ENCODE peak calls at places on chromosomes 5 and 9, in nine cellular contexts. One of them, this sample, is unnamed.

GRCh38 chr5:57735754-57736153 is 253.1 kb upstream of the ACTBL2 start:
- DNase-seq in right lobe of liver: no peak
- DNase-seq in cardiac fibroblast: peak
- DNase-seq in activated CD8-positive, alpha-beta T cell treated with anti-CD3 and anti-CD28 coated beads for 36 hours: no peak
- DNase-seq in heart right ventricle: no peak
- DNase-seq in Caco-2: no peak
- DNase-seq in gastrocnemius medialis: no peak
- DNase-seq in adrenal gland: no peak
- DNase-seq in PC-3: peak
- DNase-seq in this sample: no peak

GRCh38 chr5:88085462-88085861 is 183.2 kb downstream of the TMEM161B start:
- DNase-seq in right lobe of liver: no peak
- DNase-seq in cardiac fibroblast: no peak
- DNase-seq in activated CD8-positive, alpha-beta T cell treated with anti-CD3 and anti-CD28 coated beads for 36 hours: no peak
- DNase-seq in heart right ventricle: no peak
- DNase-seq in Caco-2: no peak
- DNase-seq in gastrocnemius medialis: no peak
- DNase-seq in adrenal gland: no peak
- DNase-seq in PC-3: no peak
- DNase-seq in this sample: no peak

GRCh38 chr5:173472164-173472563 is 143.9 kb upstream of the STC2 start:
- DNase-seq in right lobe of liver: no peak
- DNase-seq in cardiac fibroblast: peak
- DNase-seq in activated CD8-positive, alpha-beta T cell treated with anti-CD3 and anti-CD28 coated beads for 36 hours: no peak
- DNase-seq in heart right ventricle: no peak
- DNase-seq in Caco-2: no peak
- DNase-seq in gastrocnemius medialis: peak
- DNase-seq in adrenal gland: peak
- DNase-seq in PC-3: peak
- DNase-seq in this sample: no peak

GRCh38 chr9:135010363-135010860 is 77.1 kb upstream of the OLFM1 start:
- DNase-seq in right lobe of liver: no peak
- DNase-seq in cardiac fibroblast: no peak
- DNase-seq in activated CD8-positive, alpha-beta T cell treated with anti-CD3 and anti-CD28 coated beads for 36 hours: no peak
- DNase-seq in heart right ventricle: no peak
- DNase-seq in Caco-2: no peak
- DNase-seq in gastrocnemius medialis: no peak
- DNase-seq in adrenal gland: no peak
- DNase-seq in PC-3: no peak
- DNase-seq in this sample: no peak

GRCh38 chr5:83474986-83475385 is 3.4 kb downstream of the VCAN start:
- DNase-seq in right lobe of liver: no peak
- DNase-seq in cardiac fibroblast: no peak
- DNase-seq in activated CD8-positive, alpha-beta T cell treated with anti-CD3 and anti-CD28 coated beads for 36 hours: no peak
- DNase-seq in heart right ventricle: no peak
- DNase-seq in Caco-2: no peak
- DNase-seq in gastrocnemius medialis: no peak
- DNase-seq in adrenal gland: no peak
- DNase-seq in PC-3: peak
- DNase-seq in this sample: no peak

GRCh38 chr5:179834120-179834519 is 13.4 kb downstream of the SQSTM1 start:
- DNase-seq in right lobe of liver: no peak
- DNase-seq in cardiac fibroblast: no peak
- DNase-seq in activated CD8-positive, alpha-beta T cell treated with anti-CD3 and anti-CD28 coated beads for 36 hours: no peak
- DNase-seq in heart right ventricle: no peak
- DNase-seq in Caco-2: no peak
- DNase-seq in gastrocnemius medialis: no peak
- DNase-seq in adrenal gland: no peak
- DNase-seq in PC-3: no peak
- DNase-seq in this sample: no peak

GRCh38 chr9:7879551-7880245 is 80.1 kb upstream of the DMAC1 start:
- DNase-seq in right lobe of liver: no peak
- DNase-seq in cardiac fibroblast: no peak
- DNase-seq in activated CD8-positive, alpha-beta T cell treated with anti-CD3 and anti-CD28 coated beads for 36 hours: peak
- DNase-seq in heart right ventricle: no peak
- DNase-seq in Caco-2: no peak
- DNase-seq in gastrocnemius medialis: no peak
- DNase-seq in adrenal gland: no peak
- DNase-seq in PC-3: no peak
- DNase-seq in this sample: no peak

GRCh38 chr5:157387683-157388093 is 72.3 kb upstream of the NIPAL4 start:
- DNase-seq in right lobe of liver: no peak
- DNase-seq in cardiac fibroblast: peak
- DNase-seq in activated CD8-positive, alpha-beta T cell treated with anti-CD3 and anti-CD28 coated beads for 36 hours: no peak
- DNase-seq in heart right ventricle: no peak
- DNase-seq in Caco-2: no peak
- DNase-seq in gastrocnemius medialis: peak
- DNase-seq in adrenal gland: peak
- DNase-seq in PC-3: peak
- DNase-seq in this sample: no peak

GRCh38 chr5:69083412-69083811 is 10.4 kb upstream of the SLC30A5 start:
- DNase-seq in right lobe of liver: no peak
- DNase-seq in cardiac fibroblast: peak
- DNase-seq in activated CD8-positive, alpha-beta T cell treated with anti-CD3 and anti-CD28 coated beads for 36 hours: no peak
- DNase-seq in heart right ventricle: no peak
- DNase-seq in Caco-2: peak
- DNase-seq in gastrocnemius medialis: no peak
- DNase-seq in adrenal gland: no peak
- DNase-seq in PC-3: peak
- DNase-seq in this sample: no peak

GRCh38 chr5:135977375-135977928 is 22.7 kb upstream of the LECT2 start:
- DNase-seq in right lobe of liver: peak
- DNase-seq in cardiac fibroblast: peak
- DNase-seq in activated CD8-positive, alpha-beta T cell treated with anti-CD3 and anti-CD28 coated beads for 36 hours: peak
- DNase-seq in heart right ventricle: peak
- DNase-seq in Caco-2: no peak
- DNase-seq in gastrocnemius medialis: no peak
- DNase-seq in adrenal gland: peak
- DNase-seq in PC-3: no peak
- DNase-seq in this sample: peak

GRCh38 chr5:105872569-105873270 is 1798.0 kb downstream of the EFNA5 start:
- DNase-seq in right lobe of liver: no peak
- DNase-seq in cardiac fibroblast: peak
- DNase-seq in activated CD8-positive, alpha-beta T cell treated with anti-CD3 and anti-CD28 coated beads for 36 hours: no peak
- DNase-seq in heart right ventricle: no peak
- DNase-seq in Caco-2: peak
- DNase-seq in gastrocnemius medialis: no peak
- DNase-seq in adrenal gland: no peak
- DNase-seq in PC-3: no peak
- DNase-seq in this sample: no peak

DNA sequence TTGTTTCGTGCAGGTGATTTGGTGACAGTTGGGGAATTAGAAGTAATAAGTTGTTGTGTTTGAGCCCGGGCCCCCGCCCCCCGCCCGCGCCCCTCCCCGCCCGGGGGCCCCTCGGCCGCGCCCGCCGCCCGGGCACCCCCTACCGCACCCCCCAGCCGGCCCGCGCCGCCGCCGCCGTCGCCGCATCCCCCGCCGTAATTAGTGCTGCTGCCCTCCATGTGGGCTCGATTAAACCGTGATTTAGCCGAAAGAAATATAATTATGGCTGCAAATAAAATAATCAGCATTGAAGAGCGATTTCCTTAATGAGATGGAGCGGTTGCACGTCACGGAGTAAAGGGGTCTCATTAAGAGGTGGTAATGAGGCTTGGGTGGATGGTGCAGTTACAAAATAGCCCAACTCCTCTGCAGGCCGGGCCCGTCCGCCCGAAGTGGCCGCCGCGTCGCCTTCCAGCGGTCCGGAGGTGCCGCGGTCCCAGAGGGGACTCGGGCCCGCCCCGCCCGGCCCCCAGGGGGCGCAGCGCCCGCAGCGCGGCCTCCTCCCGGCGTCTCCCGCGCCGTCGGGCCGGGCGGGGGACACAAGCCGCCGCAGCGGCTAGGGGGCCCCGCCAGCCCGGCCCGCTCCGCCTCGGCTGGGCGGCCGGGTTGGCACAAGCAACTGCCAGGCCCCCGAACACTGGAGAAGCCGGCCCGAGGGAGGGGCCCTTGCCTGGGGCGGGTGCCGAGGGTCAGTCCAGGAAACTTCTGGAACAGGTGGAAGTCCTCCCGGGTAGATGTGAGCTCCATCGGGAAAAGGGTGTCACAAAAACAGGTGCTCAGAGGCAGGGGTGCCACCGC is 6.9 kb upstream of the OTP start:
- DNase-seq in right lobe of liver: no peak
- DNase-seq in cardiac fibroblast: no peak
- DNase-seq in activated CD8-positive, alpha-beta T cell treated with anti-CD3 and anti-CD28 coated beads for 36 hours: peak
- DNase-seq in heart right ventricle: peak
- DNase-seq in Caco-2: no peak
- DNase-seq in gastrocnemius medialis: no peak
- DNase-seq in adrenal gland: no peak
- DNase-seq in PC-3: no peak
- DNase-seq in this sample: peak
- TF ChIP-seq CTCF in right lobe of liver: peak
- TF ChIP-seq CTCF in cardiac fibroblast: peak
- TF ChIP-seq CTCF in activated CD8-positive, alpha-beta T cell treated with anti-CD3 and anti-CD28 coated beads for 36 hours: peak
- TF ChIP-seq CTCF in heart right ventricle: peak
- TF ChIP-seq CTCF in Caco-2: peak
- TF ChIP-seq CTCF in gastrocnemius medialis: peak
- TF ChIP-seq CTCF in adrenal gland: no peak
- TF ChIP-seq CTCF in PC-3: no peak
- TF ChIP-seq CTCF in this sample: peak

DNA sequence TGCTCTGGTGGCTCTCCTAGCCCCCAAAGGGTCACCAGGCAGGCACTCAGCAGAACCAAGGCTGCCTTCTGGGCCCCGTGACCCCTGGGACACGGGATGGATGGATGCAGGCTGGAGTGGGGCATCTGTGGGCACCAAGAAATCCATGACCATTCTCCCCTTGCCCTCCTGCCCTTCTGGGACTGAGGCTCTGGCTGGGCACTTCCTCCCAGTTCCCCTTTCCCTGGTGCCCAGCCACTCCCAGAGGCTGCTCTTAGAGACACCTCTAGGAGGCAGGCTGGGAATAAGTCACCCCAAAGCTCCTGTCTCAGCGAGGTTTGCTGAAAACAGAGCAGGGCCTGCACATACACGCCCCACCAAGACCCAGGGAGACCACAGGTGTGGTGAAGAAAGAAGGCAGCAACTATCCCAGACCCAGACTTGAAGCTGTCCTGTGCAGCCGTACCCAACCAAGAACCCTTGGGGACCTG is 943 bp downstream of the STING1 start:
- DNase-seq in right lobe of liver: no peak
- DNase-seq in cardiac fibroblast: peak
- DNase-seq in activated CD8-positive, alpha-beta T cell treated with anti-CD3 and anti-CD28 coated beads for 36 hours: no peak
- DNase-seq in heart right ventricle: peak
- DNase-seq in Caco-2: no peak
- DNase-seq in gastrocnemius medialis: no peak
- DNase-seq in adrenal gland: no peak
- DNase-seq in PC-3: no peak
- DNase-seq in this sample: no peak
- TF ChIP-seq CTCF in right lobe of liver: no peak
- TF ChIP-seq CTCF in cardiac fibroblast: peak
- TF ChIP-seq CTCF in activated CD8-positive, alpha-beta T cell treated with anti-CD3 and anti-CD28 coated beads for 36 hours: no peak
- TF ChIP-seq CTCF in heart right ventricle: peak
- TF ChIP-seq CTCF in Caco-2: no peak
- TF ChIP-seq CTCF in gastrocnemius medialis: no peak
- TF ChIP-seq CTCF in adrenal gland: no peak
- TF ChIP-seq CTCF in PC-3: peak
- TF ChIP-seq CTCF in this sample: no peak

GRCh38 chr5:65925601-65926275 is 637 bp upstream of the ERBIN start:
- DNase-seq in right lobe of liver: peak
- DNase-seq in cardiac fibroblast: peak
- DNase-seq in activated CD8-positive, alpha-beta T cell treated with anti-CD3 and anti-CD28 coated beads for 36 hours: peak
- DNase-seq in heart right ventricle: peak
- DNase-seq in Caco-2: peak
- DNase-seq in gastrocnemius medialis: peak
- DNase-seq in adrenal gland: peak
- DNase-seq in PC-3: peak
- DNase-seq in this sample: peak
- TF ChIP-seq CTCF in right lobe of liver: peak
- TF ChIP-seq CTCF in cardiac fibroblast: peak
- TF ChIP-seq CTCF in activated CD8-positive, alpha-beta T cell treated with anti-CD3 and anti-CD28 coated beads for 36 hours: no peak
- TF ChIP-seq CTCF in heart right ventricle: peak
- TF ChIP-seq CTCF in Caco-2: peak
- TF ChIP-seq CTCF in gastrocnemius medialis: no peak
- TF ChIP-seq CTCF in adrenal gland: no peak
- TF ChIP-seq CTCF in PC-3: no peak
- TF ChIP-seq CTCF in this sample: peak

GRCh38 chr5:168608821-168609220 is 29.7 kb upstream of the PANK3 start:
- DNase-seq in right lobe of liver: no peak
- DNase-seq in cardiac fibroblast: no peak
- DNase-seq in activated CD8-positive, alpha-beta T cell treated with anti-CD3 and anti-CD28 coated beads for 36 hours: no peak
- DNase-seq in heart right ventricle: no peak
- DNase-seq in Caco-2: no peak
- DNase-seq in gastrocnemius medialis: no peak
- DNase-seq in adrenal gland: no peak
- DNase-seq in PC-3: no peak
- DNase-seq in this sample: no peak
- TF ChIP-seq CTCF in right lobe of liver: no peak
- TF ChIP-seq CTCF in cardiac fibroblast: no peak
- TF ChIP-seq CTCF in activated CD8-positive, alpha-beta T cell treated with anti-CD3 and anti-CD28 coated beads for 36 hours: no peak
- TF ChIP-seq CTCF in heart right ventricle: no peak
- TF ChIP-seq CTCF in Caco-2: no peak
- TF ChIP-seq CTCF in gastrocnemius medialis: no peak
- TF ChIP-seq CTCF in adrenal gland: no peak
- TF ChIP-seq CTCF in PC-3: no peak
- TF ChIP-seq CTCF in this sample: no peak

GRCh38 chr9:106697390-106697789 is 165.6 kb upstream of the ZNF462 start:
- DNase-seq in right lobe of liver: no peak
- DNase-seq in cardiac fibroblast: no peak
- DNase-seq in activated CD8-positive, alpha-beta T cell treated with anti-CD3 and anti-CD28 coated beads for 36 hours: no peak
- DNase-seq in heart right ventricle: no peak
- DNase-seq in Caco-2: peak
- DNase-seq in gastrocnemius medialis: no peak
- DNase-seq in adrenal gland: no peak
- DNase-seq in PC-3: no peak
- DNase-seq in this sample: no peak

GRCh38 chr9:106697799-106698591 is 165.0 kb upstream of the ZNF462 start:
- DNase-seq in right lobe of liver: peak
- DNase-seq in cardiac fibroblast: peak
- DNase-seq in activated CD8-positive, alpha-beta T cell treated with anti-CD3 and anti-CD28 coated beads for 36 hours: no peak
- DNase-seq in heart right ventricle: peak
- DNase-seq in Caco-2: no peak
- DNase-seq in gastrocnemius medialis: peak
- DNase-seq in adrenal gland: peak
- DNase-seq in PC-3: no peak
- DNase-seq in this sample: no peak

GRCh38 chr9:106693546-106693945 is 169.4 kb upstream of the ZNF462 start:
- DNase-seq in right lobe of liver: no peak
- DNase-seq in cardiac fibroblast: no peak
- DNase-seq in activated CD8-positive, alpha-beta T cell treated with anti-CD3 and anti-CD28 coated beads for 36 hours: no peak
- DNase-seq in heart right ventricle: no peak
- DNase-seq in Caco-2: peak
- DNase-seq in gastrocnemius medialis: no peak
- DNase-seq in adrenal gland: no peak
- DNase-seq in PC-3: no peak
- DNase-seq in this sample: no peak

GRCh38 chr9:106700676-106701075 is 162.3 kb upstream of the ZNF462 start:
- DNase-seq in right lobe of liver: no peak
- DNase-seq in cardiac fibroblast: peak
- DNase-seq in activated CD8-positive, alpha-beta T cell treated with anti-CD3 and anti-CD28 coated beads for 36 hours: no peak
- DNase-seq in heart right ventricle: no peak
- DNase-seq in Caco-2: no peak
- DNase-seq in gastrocnemius medialis: no peak
- DNase-seq in adrenal gland: peak
- DNase-seq in PC-3: peak
- DNase-seq in this sample: no peak

GRCh38 chr9:106696804-106697203 is 166.2 kb upstream of the ZNF462 start:
- DNase-seq in right lobe of liver: no peak
- DNase-seq in cardiac fibroblast: no peak
- DNase-seq in activated CD8-positive, alpha-beta T cell treated with anti-CD3 and anti-CD28 coated beads for 36 hours: no peak
- DNase-seq in heart right ventricle: no peak
- DNase-seq in Caco-2: no peak
- DNase-seq in gastrocnemius medialis: no peak
- DNase-seq in adrenal gland: no peak
- DNase-seq in PC-3: no peak
- DNase-seq in this sample: no peak
- TF ChIP-seq CTCF in right lobe of liver: no peak
- TF ChIP-seq CTCF in cardiac fibroblast: no peak
- TF ChIP-seq CTCF in activated CD8-positive, alpha-beta T cell treated with anti-CD3 and anti-CD28 coated beads for 36 hours: no peak
- TF ChIP-seq CTCF in heart right ventricle: no peak
- TF ChIP-seq CTCF in Caco-2: no peak
- TF ChIP-seq CTCF in gastrocnemius medialis: no peak
- TF ChIP-seq CTCF in adrenal gland: no peak
- TF ChIP-seq CTCF in PC-3: no peak
- TF ChIP-seq CTCF in this sample: no peak